ENCODE peak calls at places on chromosomes 12 and 14, in ten cellular contexts. T is GM23338, Z is aorta, F is heart left ventricle, C is fibroblast of lung, L is left ventricle myocardium inferior, U is astrocyte, R is A549, J is HAP-1, G is HCT116. E is an unnamed sample.

GRCh38 chr12:110424237-110424636 is 20.7 kb upstream of the ANAPC7 start:
- DNase-seq in C (no peak), Z (no peak), F (no peak), J (no peak), U (no peak), T (peak; percentile 70), L (no peak), G (no peak), R (no peak), E (no peak)

GRCh38 chr14:50875359-50876090 is 3.7 kb downstream of the ABHD12B start:
- DNase-seq in F (no peak), G (no peak), Z (no peak), T (no peak), R (no peak), U (peak; percentile 32), J (no peak), L (no peak), C (peak; percentile 48), E (no peak)

GRCh38 chr12:57848208-57848607 is 1.7 kb upstream of the CTDSP2 start:
- DNase-seq in Z (no peak), T (no peak), G (no peak), J (no peak), U (no peak), L (no peak), F (no peak), C (no peak), R (no peak), E (no peak)

GRCh38 chr12:94134226-94134795 is 14.1 kb upstream of the PLXNC1 start:
- DNase-seq in Z (no peak), L (no peak), T (peak; percentile 62), R (peak; percentile 71), F (no peak), G (peak; percentile 61), J (peak; percentile 40), C (peak; percentile 41), U (peak; percentile 25), E (no peak)

GRCh38 chr12:129605666-129606065 is 298.2 kb downstream of the TMEM132D start:
- DNase-seq in F (no peak), G (no peak), U (peak; percentile 45), T (no peak), C (peak; percentile 49), Z (no peak), L (no peak), R (no peak), J (no peak), E (no peak)

GRCh38 chr12:109678732-109679131 is 34.9 kb upstream of the FAM222A start:
- DNase-seq in T (no peak), C (no peak), U (no peak), J (no peak), R (no peak), G (no peak), L (no peak), Z (no peak), F (no peak), E (peak; percentile 48)

GRCh38 chr14:99408971-99409289 is 71.7 kb downstream of the SETD3 start:
- DNase-seq in R (no peak), U (no peak), J (no peak), L (no peak), C (no peak), F (no peak), T (no peak), G (no peak), Z (no peak), E (peak; percentile 52)

GRCh38 chr12:113232232-113232615 is 11.0 kb downstream of the TPCN1 start:
- DNase-seq in C (no peak), F (no peak), U (no peak), T (no peak), J (no peak), L (no peak), G (no peak), R (no peak), Z (peak; percentile 49), E (peak; percentile 72)

GRCh38 chr12:565161-565560 is 98.1 kb downstream of the NINJ2 start:
- DNase-seq in F (no peak), T (no peak), Z (no peak), R (no peak), G (no peak), L (no peak), C (no peak), U (no peak), J (no peak), E (no peak)

GRCh38 chr12:562634-563033 is 100.6 kb downstream of the NINJ2 start:
- DNase-seq in G (no peak), C (no peak), T (no peak), Z (no peak), F (peak; percentile 49), J (no peak), R (no peak), U (no peak), L (no peak), E (no peak)

GRCh38 chr12:561908-562593 is 101.2 kb downstream of the NINJ2 start:
- DNase-seq in T (no peak), L (peak; percentile 38), J (no peak), F (peak; percentile 80), Z (peak; percentile 82), U (no peak), C (no peak), G (no peak), R (no peak), E (no peak)

GRCh38 chr12:563899-564298 is 99.3 kb downstream of the NINJ2 start:
- DNase-seq in C (no peak), L (no peak), G (no peak), U (no peak), T (no peak), R (no peak), F (no peak), Z (no peak), J (no peak), E (no peak)

DNA sequence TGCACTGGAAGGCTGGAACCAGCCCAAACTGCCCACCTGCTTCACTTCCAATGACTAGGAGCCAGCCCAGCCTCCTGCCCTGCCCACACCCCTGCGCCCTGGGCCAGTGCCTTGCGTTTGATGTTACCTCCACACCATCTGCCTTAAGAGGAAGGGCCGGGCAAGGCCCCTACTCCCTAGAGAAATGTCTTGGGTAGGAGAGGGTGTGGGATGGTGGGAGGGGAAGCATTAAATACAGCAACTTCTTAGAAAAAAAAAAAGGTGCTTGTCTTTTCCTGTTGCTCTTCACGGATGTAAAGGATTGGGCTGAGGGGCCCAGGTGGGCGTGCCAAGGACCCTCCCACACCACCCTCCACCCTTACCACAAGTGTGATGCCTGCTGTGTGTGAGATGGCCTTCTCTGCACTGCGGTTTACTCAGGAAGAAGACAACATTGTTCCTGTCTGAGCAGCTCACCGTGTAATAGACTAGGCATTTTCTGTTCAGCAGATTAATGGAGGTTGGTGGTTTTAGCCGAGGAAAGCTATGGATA is 99.9 kb downstream of the NINJ2 start:
- DNase-seq in F (peak; percentile 64), C (peak; percentile 81), T (no peak), J (no peak), R (no peak), U (peak; percentile 75), G (no peak), L (no peak), Z (no peak), E (no peak)
- H3K4me1 ChIP-seq in F (peaks cover 5% of the 10 kb centered on the region), C (no peaks in the 10 kb centered on the region), T (no peaks in the 10 kb centered on the region), J (no peaks in the 10 kb centered on the region), R (no peaks in the 10 kb centered on the region), U (peaks cover 11% of the 10 kb centered on the region), G (no peaks in the 10 kb centered on the region), L (peaks cover 17% of the 10 kb centered on the region), Z (no peaks in the 10 kb centered on the region), E (no peaks in the 10 kb centered on the region)

GRCh38 chr12:15752780-15753179 is 36.4 kb downstream of the EPS8 start:
- DNase-seq in J (no peak), U (peak; percentile 52), T (no peak), L (no peak), F (no peak), R (no peak), Z (no peak), G (no peak), C (peak; percentile 59), E (no peak)

GRCh38 chr12:15756822-15757221 is 32.4 kb downstream of the EPS8 start:
- DNase-seq in F (no peak), Z (no peak), G (no peak), T (no peak), U (peak; percentile 29), R (no peak), J (no peak), C (peak; percentile 40), L (no peak), E (no peak)

GRCh38 chr12:15754233-15754632 is 35.0 kb downstream of the EPS8 start:
- DNase-seq in G (no peak), J (no peak), L (no peak), R (no peak), U (peak; percentile 57), Z (no peak), F (no peak), C (peak; percentile 71), T (no peak), E (no peak)

GRCh38 chr12:15763336-15763735 is 25.9 kb downstream of the EPS8 start:
- DNase-seq in Z (no peak), F (no peak), U (no peak), C (no peak), R (no peak), L (no peak), J (no peak), T (no peak), G (no peak), E (no peak)

DNA sequence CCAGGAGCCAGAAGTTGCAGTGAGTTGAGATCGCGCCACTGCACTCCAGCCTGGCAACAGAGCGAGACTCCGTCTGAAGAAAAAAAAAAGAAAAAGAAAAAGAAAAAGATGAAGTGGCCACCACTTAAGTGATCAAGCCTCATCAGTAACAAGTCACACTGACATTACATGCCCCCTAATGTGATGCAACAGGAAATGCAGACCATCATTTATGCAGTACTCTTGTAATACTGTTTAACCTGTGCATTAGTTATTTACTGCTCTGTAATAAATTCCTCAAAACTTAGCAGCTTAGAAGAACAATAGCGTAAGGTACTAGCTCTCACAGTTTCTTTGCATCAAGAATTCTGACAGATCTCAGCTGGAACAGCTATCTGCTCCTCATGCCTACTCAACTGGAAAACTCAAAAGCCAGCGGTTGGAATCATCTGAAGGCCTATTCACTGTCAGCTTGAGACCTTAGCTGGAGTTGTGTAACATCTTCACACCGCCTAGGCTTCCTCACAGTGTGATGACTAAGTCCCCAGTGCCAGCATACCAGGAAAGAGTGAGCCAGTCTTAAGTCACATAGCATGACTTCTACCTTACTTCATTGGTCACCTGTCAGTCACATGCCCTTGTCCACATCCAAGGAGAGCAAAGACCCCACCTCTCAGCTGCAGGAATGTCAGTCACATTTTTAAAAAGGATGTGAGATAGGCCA is 31.5 kb downstream of the EPS8 start:
- DNase-seq in U (peak; percentile 90), F (no peak), R (peak; percentile 69), J (no peak), L (no peak), G (peak; percentile 84), Z (peak; percentile 46), C (peak; percentile 93), T (no peak), E (no peak)
- H3K4me1 ChIP-seq in U (peaks cover 26% of the 10 kb centered on the region), F (no peaks in the 10 kb centered on the region), R (peaks cover 23% of the 10 kb centered on the region), J (no peaks in the 10 kb centered on the region), L (peaks cover 4% of the 10 kb centered on the region), G (peaks cover 33% of the 10 kb centered on the region), Z (peaks cover 8% of the 10 kb centered on the region), C (peaks cover 15% of the 10 kb centered on the region), T (peaks cover 4% of the 10 kb centered on the region), E (peaks cover 2% of the 10 kb centered on the region)

DNA sequence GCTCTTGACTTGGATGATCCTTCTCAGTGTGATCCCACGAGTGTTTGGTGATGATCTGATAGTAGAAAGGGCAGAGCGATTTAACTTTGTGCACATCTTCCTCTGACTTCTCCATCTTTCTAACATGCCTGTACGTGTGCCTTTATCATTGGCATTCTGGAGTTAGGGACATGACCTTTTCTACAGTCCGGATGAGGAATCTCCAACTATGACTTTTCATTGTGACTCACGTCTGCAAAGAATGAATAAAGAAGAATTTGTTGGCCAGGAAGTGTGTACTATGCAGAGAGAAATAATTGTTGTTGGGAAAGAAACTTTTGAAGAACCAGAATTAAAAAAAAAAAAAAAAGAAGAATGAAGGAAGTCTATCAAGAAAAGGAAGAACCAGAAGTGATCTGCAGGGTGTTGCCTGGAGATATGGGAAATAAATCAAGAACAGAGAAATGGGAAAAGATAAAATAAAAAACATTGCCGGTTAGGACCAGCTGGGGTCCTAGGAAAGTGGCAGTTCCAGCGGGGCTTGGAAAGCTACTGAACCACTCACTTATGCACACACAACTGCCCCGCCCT is 25.3 kb downstream of the PPFIBP1 start:
- DNase-seq in J (no peak), T (no peak), C (peak; percentile 88), L (no peak), G (peak; percentile 59), U (peak; percentile 85), R (peak; percentile 34), Z (no peak), F (no peak), E (no peak)
- H3K4me1 ChIP-seq in J (peaks cover 18% of the 10 kb centered on the region), T (peaks cover 18% of the 10 kb centered on the region), C (peaks cover 28% of the 10 kb centered on the region), L (peaks cover 93% of the 10 kb centered on the region), G (peaks cover 89% of the 10 kb centered on the region), U (peaks cover 48% of the 10 kb centered on the region), R (peaks cover 43% of the 10 kb centered on the region), Z (peaks cover 7% of the 10 kb centered on the region), F (peaks cover 87% of the 10 kb centered on the region), E (peaks cover 30% of the 10 kb centered on the region)

DNA sequence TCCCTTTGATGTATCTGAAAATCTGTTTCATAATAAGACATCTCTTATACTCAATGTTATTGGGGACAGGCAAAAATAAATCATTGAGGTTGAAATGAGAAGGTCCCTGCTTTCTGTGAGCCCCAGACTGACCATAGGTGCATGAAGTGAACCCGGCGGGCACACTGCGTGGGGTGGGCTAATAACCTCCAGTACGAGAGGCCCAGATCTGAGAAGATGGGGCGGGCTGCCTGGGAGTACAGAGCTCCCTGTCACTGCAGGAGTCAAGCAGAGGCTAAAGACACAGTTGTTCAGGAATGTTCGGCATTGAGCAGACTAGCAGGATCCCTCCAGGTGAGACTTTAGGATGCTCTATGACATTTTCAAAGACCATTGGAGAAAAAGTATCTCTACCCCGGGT is 244.6 kb downstream of the CHST11 start:
- DNase-seq in Z (peak; percentile 24), L (no peak), C (no peak), G (no peak), R (no peak), U (no peak), J (no peak), F (no peak), T (no peak), E (no peak)
- H3K4me1 ChIP-seq in Z (no peaks in the 10 kb centered on the region), L (peaks cover 15% of the 10 kb centered on the region), C (peaks cover 16% of the 10 kb centered on the region), G (no peaks in the 10 kb centered on the region), R (peaks cover 13% of the 10 kb centered on the region), U (peaks cover 3% of the 10 kb centered on the region), J (no peaks in the 10 kb centered on the region), F (no peaks in the 10 kb centered on the region), T (peaks cover 12% of the 10 kb centered on the region), E (no peaks in the 10 kb centered on the region)